ENCODE peak calls at places on chromosomes 16 and 17, in ten cellular contexts. G, E, O, A, H, S, C, F, B and R are unnamed samples.

GRCh38 chr16:1069154-1069553 is 3.4 kb upstream of the SSTR5 start:
- DNase-seq in G (no peak), E (no peak), O (no peak), A (no peak), H (no peak), S (peak), C (no peak), F (no peak), B (no peak), R (no peak)

GRCh38 chr16:25097304-25097988 is 14.1 kb upstream of the LCMT1 start:
- DNase-seq in G (no peak), E (no peak), O (no peak), A (no peak), H (no peak), S (no peak), C (peak), F (no peak), B (no peak), R (no peak)

GRCh38 chr16:1525871-1526607 is 7.4 kb upstream of the TMEM204 start:
- DNase-seq in G (no peak), E (no peak), O (no peak), A (no peak), H (no peak), S (peak), C (no peak), F (no peak), B (no peak), R (no peak)

GRCh38 chr16:56424791-56425438 is 430 bp downstream of the AMFR start:
- DNase-seq in G (peak), E (no peak), O (no peak), A (no peak), H (peak), S (peak), C (no peak), F (no peak), B (peak), R (peak)

GRCh38 chr17:71409712-71410111 is 711.1 kb upstream of the SOX9 start:
- DNase-seq in G (no peak), E (no peak), O (no peak), A (no peak), H (peak), S (no peak), C (peak), F (no peak), B (peak), R (no peak)

GRCh38 chr17:82964851-82965341 is 114.5 kb upstream of the METRNL start:
- DNase-seq in G (no peak), E (no peak), O (no peak), A (no peak), H (no peak), S (no peak), C (no peak), F (no peak), B (no peak), R (no peak)

GRCh38 chr16:2250652-2251280 is 621 bp downstream of the ECI1 start:
- DNase-seq in G (peak), E (peak), O (no peak), A (no peak), H (peak), S (peak), C (no peak), F (peak), B (no peak), R (peak)

GRCh38 chr17:70523407-70523806 is 354.1 kb downstream of the KCNJ2 start:
- DNase-seq in G (no peak), E (no peak), O (no peak), A (no peak), H (no peak), S (no peak), C (no peak), F (no peak), B (peak), R (no peak)

GRCh38 chr16:3142327-3142726 is 7.5 kb downstream of the ZNF213 start:
- DNase-seq in G (no peak), E (no peak), O (no peak), A (no peak), H (no peak), S (no peak), C (no peak), F (no peak), B (no peak), R (no peak)

GRCh38 chr17:21058098-21058893 is 15.5 kb upstream of the USP22 start:
- DNase-seq in G (no peak), E (no peak), O (no peak), A (no peak), H (peak), S (peak), C (no peak), F (no peak), B (no peak), R (no peak)

GRCh38 chr17:17416007-17416399 is 60.8 kb upstream of the MED9 start:
- DNase-seq in G (no peak), E (no peak), O (peak), A (peak), H (peak), S (peak), C (no peak), F (no peak), B (peak), R (no peak)

GRCh38 chr16:57721765-57722499 is 13.6 kb upstream of the KATNB1 start:
- DNase-seq in G (no peak), E (no peak), O (no peak), A (no peak), H (no peak), S (no peak), C (no peak), F (no peak), B (no peak), R (no peak)

GRCh38 chr17:1907818-1908698 is 78.3 kb downstream of the RPA1 start:
- DNase-seq in G (no peak), E (no peak), O (no peak), A (no peak), H (peak), S (peak), C (no peak), F (no peak), B (no peak), R (no peak)

GRCh38 chr16:56965149-56965938 is 3.6 kb downstream of the CETP start:
- DNase-seq in G (no peak), E (no peak), O (no peak), A (no peak), H (no peak), S (no peak), C (no peak), F (no peak), B (no peak), R (no peak)